ENCODE peak calls at places on chromosomes 11 and 22, in seven cellular contexts. H, Q, O, B, G, K and J are unnamed samples. For H3K9me2, the result is how much of the 10 kb centered on the place peaks cover.

GRCh38 chr11:12201016-12201985 is 90.9 kb downstream of the MICAL2 start:
- DNase-seq in H (peak), Q (no peak), O (peak), B (no peak), G (no peak), K (no peak), J (peak)

GRCh38 chr11:127042445-127042844 is 41.9 kb upstream of the KIRREL3 start:
- DNase-seq in H (no peak), Q (no peak), O (no peak), B (no peak), G (no peak), K (no peak), J (peak)

GRCh38 chr22:23538502-23538860 is 41.6 kb downstream of the IGLL1 start:
- DNase-seq in H (no peak), Q (no peak), O (no peak), B (no peak), G (no peak), K (no peak), J (no peak)

GRCh38 chr11:116073854-116074837 is 569.9 kb upstream of the CADM1 start:
- DNase-seq in H (peak), Q (no peak), O (no peak), B (no peak), G (no peak), K (no peak), J (peak)

GRCh38 chr11:2802389-2803185 is 83.0 kb downstream of the CDKN1C start:
- DNase-seq in H (no peak), Q (no peak), O (no peak), B (no peak), G (no peak), K (no peak), J (no peak)

GRCh38 chr11:47917643-47918369 is 62.6 kb upstream of the PTPRJ start:
- DNase-seq in H (peak), Q (peak), O (peak), B (peak), G (peak), K (peak), J (peak)

GRCh38 chr11:116637766-116638165 is 135.0 kb downstream of the BUD13 start:
- DNase-seq in H (no peak), Q (no peak), O (no peak), B (no peak), G (no peak), K (no peak), J (no peak)

GRCh38 chr11:112506852-112507251 is 246.2 kb upstream of the PLET1 start:
- DNase-seq in H (no peak), Q (no peak), O (no peak), B (no peak), G (no peak), K (no peak), J (no peak)

GRCh38 chr22:36194971-36195370 is 6.6 kb downstream of the APOL4 start:
- DNase-seq in H (peak), Q (peak), O (peak), B (peak), G (peak), K (peak), J (peak)

GRCh38 chr11:121191787-121192186 is 90.7 kb downstream of the TECTA start:
- DNase-seq in H (no peak), Q (no peak), O (no peak), B (no peak), G (no peak), K (no peak), J (no peak)

GRCh38 chr11:112961751-112962747 is 829 bp downstream of the NCAM1 start:
- DNase-seq in H (peak), Q (no peak), O (peak), B (no peak), G (peak), K (no peak), J (peak)

GRCh38 chr22:41366323-41367014 is 15.3 kb upstream of the TEF start:
- DNase-seq in H (no peak), Q (no peak), O (no peak), B (no peak), G (no peak), K (no peak), J (no peak)

GRCh38 chr11:27475622-27476021 is 3.0 kb upstream of the LGR4 start:
- DNase-seq in H (no peak), Q (no peak), O (no peak), B (no peak), G (no peak), K (no peak), J (no peak)

GRCh38 chr22:43289976-43290663 is 53.1 kb downstream of the SCUBE1 start:
- DNase-seq in H (no peak), Q (no peak), O (peak), B (no peak), G (no peak), K (no peak), J (peak)

GRCh38 chr11:108588287-108588686 is 5.3 kb downstream of the EXPH5 start:
- DNase-seq in H (no peak), Q (peak), O (no peak), B (no peak), G (no peak), K (no peak), J (no peak)

GRCh38 chr11:79342686-79343085 is 98.1 kb downstream of the TENM4 start:
- DNase-seq in H (no peak), Q (no peak), O (peak), B (no peak), G (no peak), K (no peak), J (no peak)

GRCh38 chr11:79340535-79340934 is 100.3 kb downstream of the TENM4 start:
- DNase-seq in H (no peak), Q (no peak), O (no peak), B (no peak), G (no peak), K (no peak), J (no peak)

GRCh38 chr11:79348976-79349682 is 91.7 kb downstream of the TENM4 start:
- DNase-seq in H (no peak), Q (no peak), O (no peak), B (no peak), G (no peak), K (no peak), J (no peak)

GRCh38 chr11:79342236-79342635 is 98.6 kb downstream of the TENM4 start:
- DNase-seq in H (no peak), Q (no peak), O (no peak), B (no peak), G (no peak), K (no peak), J (no peak)

GRCh38 chr11:79344765-79345164 is 96.1 kb downstream of the TENM4 start:
- DNase-seq in H (no peak), Q (no peak), O (no peak), B (no peak), G (no peak), K (no peak), J (no peak)
- H3K9me2 ChIP-seq in H (under half), Q (under half), O (under half), B (under half), G (under half), K (under half), J (under half)

GRCh38 chr11:129695543-129696308 is 119.9 kb upstream of the TMEM45B start:
- DNase-seq in H (peak), Q (peak), O (peak), B (peak), G (peak), K (peak), J (peak)
- H3K9me2 ChIP-seq in H (under half), Q (under half), O (under half), B (under half), G (under half), K (under half), J (under half)

GRCh38 chr11:61609970-61610347 is 29.1 kb upstream of the SYT7 start:
- DNase-seq in H (peak), Q (peak), O (peak), B (no peak), G (peak), K (no peak), J (peak)

GRCh38 chr11:61607426-61607825 is 26.6 kb upstream of the SYT7 start:
- DNase-seq in H (no peak), Q (peak), O (no peak), B (no peak), G (no peak), K (no peak), J (no peak)

GRCh38 chr11:61610905-61611304 is 30.0 kb upstream of the SYT7 start:
- DNase-seq in H (no peak), Q (no peak), O (no peak), B (no peak), G (no peak), K (no peak), J (no peak)

GRCh38 chr11:61607920-61608599 is 27.2 kb upstream of the SYT7 start:
- DNase-seq in H (no peak), Q (no peak), O (no peak), B (no peak), G (no peak), K (no peak), J (no peak)

GRCh38 chr11:61609000-61609969 is 28.4 kb upstream of the SYT7 start:
- DNase-seq in H (peak), Q (peak), O (no peak), B (no peak), G (no peak), K (no peak), J (no peak)
- H3K9me2 ChIP-seq in H (under half), Q (under half), O (under half), B (under half), G (under half), K (under half), J (under half)

GRCh38 chr11:33867996-33868645 is 23.8 kb downstream of the LMO2 start:
- DNase-seq in H (no peak), Q (no peak), O (no peak), B (no peak), G (peak), K (no peak), J (no peak)
- H3K9me2 ChIP-seq in H (under half), Q (under half), O (under half), B (under half), G (under half), K (under half), J (under half)

GRCh38 chr11:62577046-62577708 is 3.5 kb upstream of the EEF1G start:
- DNase-seq in H (no peak), Q (no peak), O (no peak), B (no peak), G (no peak), K (no peak), J (no peak)
- H3K9me2 ChIP-seq in H (under half), Q (under half), O (under half), B (under half), G (under half), K (under half), J (under half)

GRCh38 chr11:65648997-65649491 is 11.1 kb downstream of the SIPA1 start:
- DNase-seq in H (no peak), Q (no peak), O (no peak), B (no peak), G (no peak), K (no peak), J (no peak)
- H3K9me2 ChIP-seq in H (under half), Q (under half), O (under half), B (under half), G (under half), K (under half), J (under half)

DNA sequence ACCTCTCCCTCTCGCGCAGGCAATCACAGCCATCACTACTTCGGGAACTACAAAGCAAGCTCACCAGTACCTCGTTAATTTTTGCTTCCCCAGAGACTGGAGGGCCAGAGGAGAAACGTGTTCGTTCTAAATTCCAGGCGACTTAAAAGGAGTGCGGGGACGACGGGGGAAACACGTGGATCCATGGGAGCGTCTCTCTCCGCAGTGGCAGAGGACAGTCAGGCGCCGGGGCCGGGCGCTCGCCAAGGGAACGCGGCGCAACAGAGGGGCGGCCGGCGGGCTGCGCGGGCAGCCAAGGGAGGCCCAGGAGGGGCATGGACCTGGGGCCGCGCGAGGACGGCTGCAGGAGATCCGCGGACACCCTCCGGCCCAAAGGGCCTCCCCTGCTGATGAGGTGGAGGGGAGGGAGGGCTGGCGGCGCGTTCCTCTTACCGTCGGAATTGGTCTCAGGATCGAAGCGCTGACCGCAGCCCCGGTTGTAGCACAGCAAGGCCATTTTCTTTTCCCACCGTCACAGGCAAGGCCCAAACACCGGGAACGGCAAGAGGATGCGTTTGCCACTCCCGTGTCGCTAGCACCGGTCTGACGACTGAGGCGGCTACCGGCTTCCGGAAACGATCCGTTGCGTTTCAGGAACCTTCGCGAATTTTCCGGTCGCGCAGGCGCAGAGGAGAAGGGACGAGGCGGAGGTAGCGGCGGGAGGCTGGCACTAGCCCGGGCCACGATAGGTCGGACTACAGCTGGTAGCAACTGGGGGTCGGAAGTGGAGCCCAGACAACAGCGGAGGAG is at the start of gene CHORDC1:
- DNase-seq in H (peak), Q (peak), O (peak), B (peak), G (peak), K (peak), J (peak)
- H3K9me2 ChIP-seq in H (under half), Q (under half), O (under half), B (under half), G (under half), K (under half), J (under half)